ENCODE peak calls at places on chromosomes 4 and X, in seven cellular contexts. R is adipocyte, W is sciatic nerve, U is choroid plexus epithelial cell, S is H54, V is cardiac muscle cell, X is fibroblast of the aortic adventitia. B is an unnamed sample.

GRCh38 chr4:23194751-23195150 is 502.0 kb downstream of the GBA3 start:
- DNase-seq in R (no peak), W (no peak), U (no peak), S (no peak), V (no peak), X (no peak), B (no peak)

GRCh38 chrX:10158279-10158939 is 1.6 kb downstream of the CLCN4 start:
- DNase-seq in R (no peak), W (no peak), U (no peak), S (no peak), V (peak), X (no peak), B (peak)

GRCh38 chrX:123468481-123468880 is 264.4 kb downstream of the THOC2 start:
- DNase-seq in R (no peak), W (no peak), U (no peak), S (no peak), V (no peak), X (no peak), B (no peak)

GRCh38 chrX:132795211-132795610 is 163.2 kb downstream of the HS6ST2 start:
- DNase-seq in R (no peak), W (no peak), U (no peak), S (no peak), V (peak), X (no peak), B (no peak)

GRCh38 chr4:133839326-133839725 is 362.3 kb downstream of the PABPC4L start:
- DNase-seq in R (peak), W (no peak), U (peak), S (no peak), V (no peak), X (no peak), B (peak)

GRCh38 chr4:157514711-157515110 is 294.2 kb downstream of the GRIA2 start:
- DNase-seq in R (no peak), W (no peak), U (no peak), S (no peak), V (peak), X (no peak), B (no peak)

GRCh38 chrX:135516376-135516775 is 4.1 kb upstream of the INTS6L start:
- DNase-seq in R (no peak), W (no peak), U (no peak), S (no peak), V (no peak), X (no peak), B (peak)

GRCh38 chrX:153821066-153821465 is 9.3 kb downstream of the PDZD4 start:
- DNase-seq in R (no peak), W (no peak), U (no peak), S (no peak), V (no peak), X (no peak), B (no peak)

GRCh38 chrX:17601816-17602215 is 135.5 kb upstream of the SCML1 start:
- DNase-seq in R (no peak), W (no peak), U (peak), S (no peak), V (no peak), X (peak), B (no peak)

GRCh38 chr4:127708985-127709384 is 21.2 kb upstream of the SLC25A31 start:
- DNase-seq in R (no peak), W (no peak), U (peak), S (peak), V (no peak), X (peak), B (peak)

GRCh38 chrX:153724252-153725038 is at the start of the genes ABCD1 and BCAP31:
- DNase-seq in R (peak), W (peak), U (peak), S (peak), V (peak), X (peak), B (peak)

GRCh38 chrX:154074199-154074598 is 23.3 kb downstream of the MECP2 start:
- DNase-seq in R (peak), W (no peak), U (peak), S (peak), V (peak), X (peak), B (peak)

GRCh38 chr4:120865985-120866384 is 56.5 kb downstream of the PRDM5 start:
- DNase-seq in R (peak), W (no peak), U (no peak), S (no peak), V (no peak), X (no peak), B (no peak)

GRCh38 chrX:16658284-16658683 is 8.3 kb downstream of the S100G start:
- DNase-seq in R (peak), W (no peak), U (peak), S (no peak), V (no peak), X (peak), B (no peak)

GRCh38 chrX:103776586-103776985 is at the start of gene PLP1:
- DNase-seq in R (no peak), W (no peak), U (no peak), S (no peak), V (no peak), X (no peak), B (no peak)

GRCh38 chr4:149145803-149146202 is 669.8 kb downstream of the IQCM start:
- DNase-seq in R (no peak), W (no peak), U (peak), S (no peak), V (no peak), X (no peak), B (no peak)

GRCh38 chr4:113657834-113658233 is 103.7 kb downstream of the CAMK2D start:
- DNase-seq in R (peak), W (no peak), U (peak), S (no peak), V (no peak), X (peak), B (no peak)

GRCh38 chr4:124713213-124713592 is 671 bp upstream of the ANKRD50 start:
- DNase-seq in R (peak), W (peak), U (peak), S (peak), V (peak), X (peak), B (peak)

GRCh38 chr4:82779032-82779431 is 19.6 kb downstream of the SCD5 start:
- DNase-seq in R (no peak), W (no peak), U (peak), S (no peak), V (no peak), X (no peak), B (no peak)

GRCh38 chr4:173504181-173504503 is 25.9 kb downstream of the HAND2 start:
- DNase-seq in R (no peak), W (no peak), U (no peak), S (no peak), V (no peak), X (peak), B (no peak)

GRCh38 chr4:3484057-3484973 is 21.2 kb downstream of the DOK7 start:
- DNase-seq in R (peak), W (no peak), U (no peak), S (peak), V (no peak), X (no peak), B (peak)

GRCh38 chr4:8279321-8280157 is 10.0 kb downstream of the HTRA3 start:
- DNase-seq in R (no peak), W (no peak), U (no peak), S (no peak), V (no peak), X (no peak), B (no peak)

GRCh38 chrX:129445436-129445835 is 77.9 kb downstream of the SMARCA1 start:
- DNase-seq in R (no peak), W (no peak), U (no peak), S (no peak), V (no peak), X (no peak), B (no peak)

GRCh38 chrX:15646543-15646942 is 18.1 kb downstream of the CLTRN start:
- DNase-seq in R (no peak), W (peak), U (no peak), S (no peak), V (no peak), X (no peak), B (no peak)

GRCh38 chr4:3936184-3936583 is 170.0 kb downstream of the ADRA2C start:
- DNase-seq in R (no peak), W (no peak), U (no peak), S (no peak), V (no peak), X (no peak), B (no peak)

GRCh38 chr4:182190306-182190705 is 52.9 kb upstream of the TENM3 start:
- DNase-seq in R (no peak), W (no peak), U (no peak), S (no peak), V (peak), X (no peak), B (no peak)

GRCh38 chr4:52701207-52701606 is 42.1 kb upstream of the USP46 start:
- DNase-seq in R (no peak), W (no peak), U (no peak), S (no peak), V (no peak), X (no peak), B (no peak)

GRCh38 chr4:84917869-84918600 is 48.5 kb downstream of the WDFY3 start:
- DNase-seq in R (no peak), W (no peak), U (no peak), S (no peak), V (no peak), X (peak), B (no peak)

GRCh38 chr4:119532319-119532718 is 96.3 kb downstream of the PDE5A start:
- DNase-seq in R (no peak), W (no peak), U (no peak), S (no peak), V (no peak), X (no peak), B (no peak)

GRCh38 chr4:134695433-134695832 is 493.8 kb upstream of the PABPC4L start:
- DNase-seq in R (no peak), W (no peak), U (no peak), S (no peak), V (no peak), X (no peak), B (no peak)

GRCh38 chrX:530726-531610 is 99.6 kb upstream of the SHOX start:
- DNase-seq in R (no peak), W (no peak), U (no peak), S (no peak), V (no peak), X (no peak), B (no peak)

GRCh38 chrX:108224727-108225455 is 133.3 kb downstream of the ATG4A start:
- DNase-seq in R (peak), W (no peak), U (peak), S (peak), V (peak), X (peak), B (peak)

GRCh38 chr4:153684182-153685073 is at the start of gene TLR2:
- DNase-seq in R (peak), W (peak), U (peak), S (no peak), V (peak), X (no peak), B (no peak)

GRCh38 chr4:108010167-108010566 is 20.5 kb downstream of the HADH start:
- DNase-seq in R (peak), W (no peak), U (peak), S (no peak), V (no peak), X (peak), B (no peak)

B was measured in A549.